ENCODE peak calls at places on chromosomes 4 and X, in ten cellular contexts. One of them, this sample, is unnamed.

GRCh38 chr4:82044141-82044993 is 329.4 kb downstream of the HNRNPD start:
- DNase-seq in upper lobe of right lung: peak; percentile 90
- DNase-seq in uterus: peak; percentile 12
- DNase-seq in stomach: peak; percentile 66
- DNase-seq in transverse colon: peak; percentile 38
- DNase-seq in adrenal gland: peak; percentile 56
- DNase-seq in GM23248: peak; percentile 71
- DNase-seq in right atrium auricular region: peak; percentile 68
- DNase-seq in A549: peak; percentile 18
- DNase-seq in tibial artery: peak; percentile 55
- DNase-seq in this sample: peak; percentile 53

GRCh38 chr4:187128226-187128625 is 404.6 kb upstream of the FAT1 start:
- DNase-seq in upper lobe of right lung: no peak
- DNase-seq in uterus: no peak
- DNase-seq in stomach: no peak
- DNase-seq in transverse colon: no peak
- DNase-seq in adrenal gland: no peak
- DNase-seq in GM23248: peak; percentile 71
- DNase-seq in right atrium auricular region: no peak
- DNase-seq in A549: no peak
- DNase-seq in tibial artery: no peak
- DNase-seq in this sample: no peak

GRCh38 chr4:73704314-73705055 is 35.9 kb upstream of the CXCL8 start:
- DNase-seq in upper lobe of right lung: no peak
- DNase-seq in uterus: peak; percentile 83
- DNase-seq in stomach: peak; percentile 63
- DNase-seq in transverse colon: peak; percentile 27
- DNase-seq in adrenal gland: peak; percentile 86
- DNase-seq in GM23248: peak; percentile 100
- DNase-seq in right atrium auricular region: peak; percentile 90
- DNase-seq in A549: peak; percentile 91
- DNase-seq in tibial artery: peak; percentile 87
- DNase-seq in this sample: no peak

GRCh38 chr4:6230827-6231662 is 30.7 kb upstream of the JAKMIP1 start:
- DNase-seq in upper lobe of right lung: peak; percentile 52
- DNase-seq in uterus: no peak
- DNase-seq in stomach: peak; percentile 16
- DNase-seq in transverse colon: no peak
- DNase-seq in adrenal gland: no peak
- DNase-seq in GM23248: no peak
- DNase-seq in right atrium auricular region: no peak
- DNase-seq in A549: no peak
- DNase-seq in tibial artery: peak; percentile 9
- DNase-seq in this sample: no peak

GRCh38 chr4:81724925-81725329 is 253.2 kb upstream of the RASGEF1B start:
- DNase-seq in upper lobe of right lung: peak; percentile 79
- DNase-seq in uterus: no peak
- DNase-seq in stomach: peak; percentile 65
- DNase-seq in transverse colon: peak; percentile 53
- DNase-seq in adrenal gland: peak; percentile 51
- DNase-seq in GM23248: peak; percentile 2
- DNase-seq in right atrium auricular region: peak; percentile 84
- DNase-seq in A549: no peak
- DNase-seq in tibial artery: peak; percentile 61
- DNase-seq in this sample: peak; percentile 68

GRCh38 chr4:68463796-68464195 is 16.5 kb downstream of the TMPRSS11E start:
- DNase-seq in upper lobe of right lung: no peak
- DNase-seq in uterus: no peak
- DNase-seq in stomach: no peak
- DNase-seq in transverse colon: no peak
- DNase-seq in adrenal gland: no peak
- DNase-seq in GM23248: peak; percentile 13
- DNase-seq in right atrium auricular region: no peak
- DNase-seq in A549: peak; percentile 9
- DNase-seq in tibial artery: no peak
- DNase-seq in this sample: no peak

GRCh38 chrX:45623266-45623665 is 422.6 kb upstream of the DIPK2B start:
- DNase-seq in upper lobe of right lung: no peak
- DNase-seq in uterus: peak; percentile 37
- DNase-seq in stomach: no peak
- DNase-seq in transverse colon: no peak
- DNase-seq in adrenal gland: no peak
- DNase-seq in GM23248: peak; percentile 83
- DNase-seq in right atrium auricular region: no peak
- DNase-seq in A549: peak; percentile 26
- DNase-seq in tibial artery: no peak
- DNase-seq in this sample: no peak

GRCh38 chr4:21512351-21512750 is 436.2 kb downstream of the KCNIP4 start:
- DNase-seq in upper lobe of right lung: no peak
- DNase-seq in uterus: no peak
- DNase-seq in stomach: no peak
- DNase-seq in transverse colon: no peak
- DNase-seq in adrenal gland: peak; percentile 21
- DNase-seq in GM23248: peak; percentile 72
- DNase-seq in right atrium auricular region: no peak
- DNase-seq in A549: peak; percentile 26
- DNase-seq in tibial artery: no peak
- DNase-seq in this sample: no peak

GRCh38 chr4:164616961-164617360 is 137.0 kb upstream of the SMIM31 start:
- DNase-seq in upper lobe of right lung: no peak
- DNase-seq in uterus: no peak
- DNase-seq in stomach: no peak
- DNase-seq in transverse colon: no peak
- DNase-seq in adrenal gland: no peak
- DNase-seq in GM23248: no peak
- DNase-seq in right atrium auricular region: no peak
- DNase-seq in A549: no peak
- DNase-seq in tibial artery: no peak
- DNase-seq in this sample: no peak

GRCh38 chr4:168557658-168558057 is 60.8 kb downstream of the PALLD start:
- DNase-seq in upper lobe of right lung: no peak
- DNase-seq in uterus: no peak
- DNase-seq in stomach: no peak
- DNase-seq in transverse colon: no peak
- DNase-seq in adrenal gland: no peak
- DNase-seq in GM23248: no peak
- DNase-seq in right atrium auricular region: no peak
- DNase-seq in A549: no peak
- DNase-seq in tibial artery: no peak
- DNase-seq in this sample: no peak

GRCh38 chr4:1061747-1062146 is 50.3 kb downstream of the FGFRL1 start:
- DNase-seq in upper lobe of right lung: no peak
- DNase-seq in uterus: no peak
- DNase-seq in stomach: no peak
- DNase-seq in transverse colon: no peak
- DNase-seq in adrenal gland: no peak
- DNase-seq in GM23248: no peak
- DNase-seq in right atrium auricular region: no peak
- DNase-seq in A549: no peak
- DNase-seq in tibial artery: no peak
- DNase-seq in this sample: no peak

GRCh38 chrX:26851981-26852380 is 611.2 kb downstream of the PPP4R3C start:
- DNase-seq in upper lobe of right lung: no peak
- DNase-seq in uterus: no peak
- DNase-seq in stomach: no peak
- DNase-seq in transverse colon: no peak
- DNase-seq in adrenal gland: no peak
- DNase-seq in GM23248: peak; percentile 54
- DNase-seq in right atrium auricular region: no peak
- DNase-seq in A549: no peak
- DNase-seq in tibial artery: no peak
- DNase-seq in this sample: no peak

GRCh38 chr4:29553842-29554241 is 1166.3 kb upstream of the PCDH7 start:
- DNase-seq in upper lobe of right lung: no peak
- DNase-seq in uterus: no peak
- DNase-seq in stomach: no peak
- DNase-seq in transverse colon: no peak
- DNase-seq in adrenal gland: no peak
- DNase-seq in GM23248: no peak
- DNase-seq in right atrium auricular region: no peak
- DNase-seq in A549: no peak
- DNase-seq in tibial artery: no peak
- DNase-seq in this sample: no peak

GRCh38 chr4:38188631-38189101 is 228.5 kb downstream of the PTTG2 start:
- DNase-seq in upper lobe of right lung: no peak
- DNase-seq in uterus: no peak
- DNase-seq in stomach: peak; percentile 64
- DNase-seq in transverse colon: peak; percentile 86
- DNase-seq in adrenal gland: no peak
- DNase-seq in GM23248: peak; percentile 29
- DNase-seq in right atrium auricular region: no peak
- DNase-seq in A549: no peak
- DNase-seq in tibial artery: no peak
- DNase-seq in this sample: no peak

GRCh38 chrX:65874765-65875164 is 165.1 kb downstream of the VSIG4 start:
- DNase-seq in upper lobe of right lung: no peak
- DNase-seq in uterus: no peak
- DNase-seq in stomach: no peak
- DNase-seq in transverse colon: no peak
- DNase-seq in adrenal gland: no peak
- DNase-seq in GM23248: peak; percentile 1
- DNase-seq in right atrium auricular region: no peak
- DNase-seq in A549: no peak
- DNase-seq in tibial artery: no peak
- DNase-seq in this sample: no peak

GRCh38 chr4:121696140-121696640 is 590 bp downstream of the ANXA5 start:
- DNase-seq in upper lobe of right lung: peak; percentile 90
- DNase-seq in uterus: peak; percentile 89
- DNase-seq in stomach: peak; percentile 73
- DNase-seq in transverse colon: peak; percentile 76
- DNase-seq in adrenal gland: peak; percentile 88
- DNase-seq in GM23248: peak; percentile 95
- DNase-seq in right atrium auricular region: peak; percentile 94
- DNase-seq in A549: peak; percentile 63
- DNase-seq in tibial artery: peak; percentile 87
- DNase-seq in this sample: peak; percentile 85

GRCh38 chr4:24781999-24782745 is 13.2 kb upstream of the SOD3 start:
- DNase-seq in upper lobe of right lung: no peak
- DNase-seq in uterus: no peak
- DNase-seq in stomach: no peak
- DNase-seq in transverse colon: no peak
- DNase-seq in adrenal gland: no peak
- DNase-seq in GM23248: no peak
- DNase-seq in right atrium auricular region: no peak
- DNase-seq in A549: no peak
- DNase-seq in tibial artery: no peak
- DNase-seq in this sample: peak; percentile 29

GRCh38 chr4:99383833-99384392 is 31.4 kb upstream of the ADH1C start:
- DNase-seq in upper lobe of right lung: no peak
- DNase-seq in uterus: peak; percentile 84
- DNase-seq in stomach: peak; percentile 35
- DNase-seq in transverse colon: no peak
- DNase-seq in adrenal gland: peak; percentile 38
- DNase-seq in GM23248: peak; percentile 95
- DNase-seq in right atrium auricular region: peak; percentile 79
- DNase-seq in A549: no peak
- DNase-seq in tibial artery: peak; percentile 71
- DNase-seq in this sample: no peak

GRCh38 chrX:39848900-39849299 is 248.9 kb downstream of the BCOR start:
- DNase-seq in upper lobe of right lung: no peak
- DNase-seq in uterus: peak; percentile 56
- DNase-seq in stomach: no peak
- DNase-seq in transverse colon: no peak
- DNase-seq in adrenal gland: no peak
- DNase-seq in GM23248: peak; percentile 81
- DNase-seq in right atrium auricular region: no peak
- DNase-seq in A549: no peak
- DNase-seq in tibial artery: no peak
- DNase-seq in this sample: no peak

GRCh38 chr4:41202356-41202755 is 12.0 kb downstream of the APBB2 start:
- DNase-seq in upper lobe of right lung: no peak
- DNase-seq in uterus: no peak
- DNase-seq in stomach: no peak
- DNase-seq in transverse colon: no peak
- DNase-seq in adrenal gland: no peak
- DNase-seq in GM23248: no peak
- DNase-seq in right atrium auricular region: no peak
- DNase-seq in A549: no peak
- DNase-seq in tibial artery: no peak
- DNase-seq in this sample: no peak
- H3K27ac ChIP-seq in upper lobe of right lung: peak overlapping the region; percentile 38
- H3K27ac ChIP-seq in uterus: no peak overlapping the region
- H3K27ac ChIP-seq in stomach: no peak overlapping the region
- H3K27ac ChIP-seq in transverse colon: no peak overlapping the region
- H3K27ac ChIP-seq in adrenal gland: no peak overlapping the region
- H3K27ac ChIP-seq in GM23248: peak overlapping the region; percentile 81
- H3K27ac ChIP-seq in right atrium auricular region: no peak overlapping the region
- H3K27ac ChIP-seq in A549: no peak overlapping the region
- H3K27ac ChIP-seq in tibial artery: no peak overlapping the region
- H3K27ac ChIP-seq in this sample: no peak overlapping the region

GRCh38 chr4:5051210-5051691 is at the start of gene STK32B:
- DNase-seq in upper lobe of right lung: peak; percentile 81
- DNase-seq in uterus: peak; percentile 55
- DNase-seq in stomach: peak; percentile 68
- DNase-seq in transverse colon: peak; percentile 28
- DNase-seq in adrenal gland: peak; percentile 44
- DNase-seq in GM23248: peak; percentile 86
- DNase-seq in right atrium auricular region: peak; percentile 63
- DNase-seq in A549: peak; percentile 80
- DNase-seq in tibial artery: peak; percentile 62
- DNase-seq in this sample: no peak
- H3K4me3 ChIP-seq in upper lobe of right lung: peak within 1 kb of the TSS; percentile 60
- H3K4me3 ChIP-seq in uterus: peak within 1 kb of the TSS; percentile 51
- H3K4me3 ChIP-seq in stomach: peak within 1 kb of the TSS; percentile 58
- H3K4me3 ChIP-seq in transverse colon: peak within 1 kb of the TSS; percentile 53
- H3K4me3 ChIP-seq in adrenal gland: no peak within 1 kb of the TSS
- H3K4me3 ChIP-seq in GM23248: peak within 1 kb of the TSS; percentile 75
- H3K4me3 ChIP-seq in right atrium auricular region: peak within 1 kb of the TSS; percentile 54
- H3K4me3 ChIP-seq in A549: peak within 1 kb of the TSS; percentile 63
- H3K4me3 ChIP-seq in tibial artery: peak within 1 kb of the TSS; percentile 63
- H3K4me3 ChIP-seq in this sample: peak within 1 kb of the TSS; percentile 72

DNA sequence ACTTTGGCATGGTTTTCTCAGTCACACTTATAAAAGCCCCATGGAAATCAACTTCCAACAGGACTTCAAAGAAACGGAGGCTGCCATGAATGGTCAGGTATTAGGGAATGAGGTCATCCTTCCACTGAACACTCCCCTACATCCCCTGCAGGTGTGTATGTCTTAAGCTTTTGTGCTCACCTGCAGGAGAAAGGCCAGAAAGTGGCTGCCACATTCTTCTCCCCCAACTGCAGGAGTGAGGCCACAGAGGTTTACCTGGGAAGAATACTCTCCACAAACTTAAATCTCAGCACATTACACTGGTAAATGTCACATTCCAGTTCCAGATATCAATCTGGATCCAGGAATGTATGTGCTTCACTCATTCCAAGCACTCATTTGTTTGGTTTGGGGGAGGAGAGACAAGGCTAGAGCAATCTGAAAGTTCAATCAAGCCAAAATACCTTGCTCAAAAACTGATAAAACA is 15.5 kb downstream of the FAM9C start:
- DNase-seq in upper lobe of right lung: no peak
- DNase-seq in uterus: no peak
- DNase-seq in stomach: no peak
- DNase-seq in transverse colon: no peak
- DNase-seq in adrenal gland: no peak
- DNase-seq in GM23248: no peak
- DNase-seq in right atrium auricular region: no peak
- DNase-seq in A549: peak; percentile 82
- DNase-seq in tibial artery: no peak
- DNase-seq in this sample: no peak
- H3K27ac ChIP-seq in upper lobe of right lung: peak overlapping the region; percentile 63
- H3K27ac ChIP-seq in uterus: peak overlapping the region; percentile 46
- H3K27ac ChIP-seq in stomach: peak overlapping the region; percentile 75
- H3K27ac ChIP-seq in transverse colon: peak overlapping the region; percentile 74
- H3K27ac ChIP-seq in adrenal gland: no peak overlapping the region
- H3K27ac ChIP-seq in GM23248: peak overlapping the region; percentile 56
- H3K27ac ChIP-seq in right atrium auricular region: peak overlapping the region; percentile 64
- H3K27ac ChIP-seq in A549: peak overlapping the region; percentile 92
- H3K27ac ChIP-seq in tibial artery: no peak overlapping the region
- H3K27ac ChIP-seq in this sample: no peak overlapping the region

GRCh38 chr4:163603246-163603645 is 108.8 kb downstream of the TMA16 start:
- DNase-seq in upper lobe of right lung: no peak
- DNase-seq in uterus: no peak
- DNase-seq in stomach: no peak
- DNase-seq in transverse colon: no peak
- DNase-seq in adrenal gland: no peak
- DNase-seq in GM23248: no peak
- DNase-seq in right atrium auricular region: no peak
- DNase-seq in A549: no peak
- DNase-seq in tibial artery: no peak
- DNase-seq in this sample: no peak
- H3K4me3 ChIP-seq in upper lobe of right lung: no peak overlapping the region
- H3K4me3 ChIP-seq in uterus: no peak overlapping the region
- H3K4me3 ChIP-seq in stomach: no peak overlapping the region
- H3K4me3 ChIP-seq in transverse colon: no peak overlapping the region
- H3K4me3 ChIP-seq in adrenal gland: no peak overlapping the region
- H3K4me3 ChIP-seq in GM23248: no peak overlapping the region
- H3K4me3 ChIP-seq in right atrium auricular region: no peak overlapping the region
- H3K4me3 ChIP-seq in A549: no peak overlapping the region
- H3K4me3 ChIP-seq in tibial artery: no peak overlapping the region
- H3K4me3 ChIP-seq in this sample: no peak overlapping the region

This sample was measured in dorsolateral prefrontal cortex.